ENCODE peak calls at places on chromosomes 2 and 18, in five cellular contexts. Z is dorsolateral prefrontal cortex; A is prostate gland; Y is AG04450; L is CD4-positive, alpha-beta T cell. D is an unnamed sample.

GRCh38 chr2:182319556-182319955 is 107.3 kb downstream of the PDE1A start:
- DNase-seq in Z (no peak), A (no peak), Y (no peak), L (no peak), D (no peak)

GRCh38 chr2:173884403-173884802 is 80.8 kb downstream of the SP3 start:
- DNase-seq in Z (peak), A (peak), Y (no peak), L (peak), D (no peak)

GRCh38 chr2:109230980-109231420 is 102.0 kb downstream of the SH3RF3 start:
- DNase-seq in Z (no peak), A (no peak), Y (no peak), L (no peak), D (no peak)

GRCh38 chr2:203940039-203940438 is 3.5 kb downstream of the ICOS start:
- DNase-seq in Z (no peak), A (no peak), Y (no peak), L (no peak), D (no peak)

GRCh38 chr2:41933585-41934322 is 114.1 kb upstream of the PKDCC start:
- DNase-seq in Z (no peak), A (no peak), Y (peak), L (no peak), D (no peak)

GRCh38 chr2:48448274-48449061 is 81.5 kb upstream of the STON1 start:
- DNase-seq in Z (no peak), A (peak), Y (peak), L (no peak), D (no peak)

GRCh38 chr2:165470351-165470750 is 853 bp downstream of the CSRNP3 start:
- DNase-seq in Z (no peak), A (no peak), Y (no peak), L (no peak), D (no peak)

GRCh38 chr2:102615620-102616436 is 3.5 kb upstream of the SLC9A2 start:
- DNase-seq in Z (peak), A (peak), Y (peak), L (no peak), D (peak)

GRCh38 chr2:100752628-100753333 is 67.2 kb upstream of the NPAS2 start:
- DNase-seq in Z (no peak), A (no peak), Y (no peak), L (no peak), D (no peak)

GRCh38 chr2:212539145-212539880 is 711 bp upstream of the ERBB4 start:
- DNase-seq in Z (peak), A (peak), Y (no peak), L (no peak), D (peak)

GRCh38 chr2:132538331-132538855 is 121.8 kb downstream of the GPR39 start:
- DNase-seq in Z (no peak), A (no peak), Y (no peak), L (no peak), D (no peak)

GRCh38 chr2:53530126-53530525 is 237.5 kb upstream of the CHAC2 start:
- DNase-seq in Z (no peak), A (no peak), Y (no peak), L (no peak), D (no peak)

GRCh38 chr2:60262178-60262577 is 291.3 kb downstream of the BCL11A start:
- DNase-seq in Z (no peak), A (no peak), Y (no peak), L (no peak), D (no peak)

GRCh38 chr2:6951046-6951445 is 33.8 kb downstream of the RNF144A start:
- DNase-seq in Z (no peak), A (no peak), Y (no peak), L (no peak), D (no peak)

GRCh38 chr2:224038049-224038829 is 847 bp downstream of the SERPINE2 start:
- DNase-seq in Z (no peak), A (peak), Y (no peak), L (peak), D (peak)

GRCh38 chr2:86584164-86584913 is 21.1 kb upstream of the CHMP3 start:
- DNase-seq in Z (no peak), A (no peak), Y (no peak), L (no peak), D (no peak)

GRCh38 chr2:126513033-126513432 is 142.9 kb upstream of the GYPC start:
- DNase-seq in Z (no peak), A (no peak), Y (no peak), L (no peak), D (no peak)

GRCh38 chr2:192969055-192969454 is 774.3 kb upstream of the TMEFF2 start:
- DNase-seq in Z (no peak), A (no peak), Y (no peak), L (no peak), D (no peak)

GRCh38 chr2:70902067-70902442 is 33.6 kb upstream of the ATP6V1B1 start:
- DNase-seq in Z (no peak), A (no peak), Y (no peak), L (no peak), D (no peak)

GRCh38 chr18:55906533-55906932 is 318.5 kb upstream of the TCF4 start:
- DNase-seq in Z (no peak), A (no peak), Y (no peak), L (no peak), D (no peak)

GRCh38 chr2:241080405-241081189 is 21.5 kb downstream of the MTERF4 start:
- DNase-seq in Z (peak), A (no peak), Y (no peak), L (no peak), D (peak)

GRCh38 chr2:183232161-183232865 is 108.1 kb downstream of the NUP35 start:
- DNase-seq in Z (no peak), A (no peak), Y (no peak), L (no peak), D (no peak)

GRCh38 chr2:80869858-80870438 is 565.4 kb upstream of the LRRTM1 start:
- DNase-seq in Z (no peak), A (no peak), Y (no peak), L (no peak), D (no peak)

GRCh38 chr2:54634564-54635511 is 88.6 kb upstream of the EML6 start:
- DNase-seq in Z (no peak), A (no peak), Y (no peak), L (no peak), D (peak)

GRCh38 chr2:130873700-130874346 is 37.1 kb downstream of the ARHGEF4 start:
- DNase-seq in Z (peak), A (peak), Y (peak), L (peak), D (no peak)

GRCh38 chr2:62216616-62217015 is 20.7 kb downstream of the B3GNT2 start:
- DNase-seq in Z (no peak), A (no peak), Y (peak), L (no peak), D (no peak)

GRCh38 chr2:224869601-224870000 is 153.4 kb upstream of the CCDC195 start:
- DNase-seq in Z (no peak), A (no peak), Y (peak), L (no peak), D (no peak)

GRCh38 chr2:84694088-84694622 is 177.9 kb downstream of the DNAH6 start:
- DNase-seq in Z (no peak), A (no peak), Y (no peak), L (no peak), D (peak)

GRCh38 chr2:168890006-168890782 is at the start of gene SPC25:
- DNase-seq in Z (peak), A (peak), Y (peak), L (peak), D (peak)

GRCh38 chr2:168894101-168894500 is 3.9 kb upstream of the SPC25 start:
- DNase-seq in Z (no peak), A (no peak), Y (no peak), L (no peak), D (no peak)

GRCh38 chr2:168884990-168885389 is 5.2 kb downstream of the SPC25 start:
- DNase-seq in Z (no peak), A (no peak), Y (no peak), L (no peak), D (no peak)

GRCh38 chr2:168892327-168892726 is 2.1 kb upstream of the SPC25 start:
- DNase-seq in Z (no peak), A (no peak), Y (no peak), L (no peak), D (no peak)

DNA sequence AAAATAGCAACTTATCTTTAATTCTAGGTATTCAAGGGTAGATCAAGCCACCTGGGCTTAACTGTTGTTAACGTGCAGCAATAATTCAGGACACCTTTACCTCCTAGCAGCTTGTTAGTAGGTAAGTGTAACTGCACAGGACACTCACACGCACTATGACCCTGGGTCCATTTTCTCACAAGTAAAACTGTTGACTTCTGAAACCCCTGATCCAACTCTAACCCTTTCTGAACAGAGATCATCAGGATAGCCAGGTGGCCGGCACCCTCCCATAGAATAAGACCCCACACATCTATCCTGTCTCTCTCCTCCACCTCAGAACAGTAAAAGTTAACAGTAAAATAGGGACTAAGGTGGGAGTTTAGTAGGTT is 610 bp downstream of the SPC25 start:
- DNase-seq in Z (no peak), A (no peak), Y (no peak), L (no peak), D (no peak)
- H3K27ac ChIP-seq in Z (no peak), A (no peak), Y (no peak), L (no peak), D (no peak)

DNA sequence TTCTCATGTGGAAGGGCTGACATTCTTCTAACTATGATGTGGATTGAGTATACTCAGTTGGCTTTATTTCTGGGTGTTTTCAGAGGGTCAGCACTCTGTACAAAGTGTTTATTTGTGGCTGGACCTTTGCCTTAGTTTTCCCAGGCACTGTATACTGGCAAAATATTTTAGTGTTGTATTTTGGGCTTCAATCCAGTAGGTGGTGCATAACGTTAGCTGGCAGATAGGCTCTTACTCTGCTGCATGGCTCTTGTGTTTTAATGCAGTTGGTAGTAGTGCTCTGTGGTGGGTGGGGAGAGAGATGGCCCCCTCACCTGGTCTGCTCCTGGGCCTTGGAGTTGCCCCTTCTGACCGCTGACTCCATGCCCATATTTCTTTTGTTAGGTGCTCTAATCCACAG is 75.6 kb upstream of the REG3A start:
- DNase-seq in Z (no peak), A (no peak), Y (no peak), L (no peak), D (no peak)
- TF ChIP-seq CTCF in Z (no peak), A (no peak), Y (no peak), L (no peak), D (no peak)

DNA sequence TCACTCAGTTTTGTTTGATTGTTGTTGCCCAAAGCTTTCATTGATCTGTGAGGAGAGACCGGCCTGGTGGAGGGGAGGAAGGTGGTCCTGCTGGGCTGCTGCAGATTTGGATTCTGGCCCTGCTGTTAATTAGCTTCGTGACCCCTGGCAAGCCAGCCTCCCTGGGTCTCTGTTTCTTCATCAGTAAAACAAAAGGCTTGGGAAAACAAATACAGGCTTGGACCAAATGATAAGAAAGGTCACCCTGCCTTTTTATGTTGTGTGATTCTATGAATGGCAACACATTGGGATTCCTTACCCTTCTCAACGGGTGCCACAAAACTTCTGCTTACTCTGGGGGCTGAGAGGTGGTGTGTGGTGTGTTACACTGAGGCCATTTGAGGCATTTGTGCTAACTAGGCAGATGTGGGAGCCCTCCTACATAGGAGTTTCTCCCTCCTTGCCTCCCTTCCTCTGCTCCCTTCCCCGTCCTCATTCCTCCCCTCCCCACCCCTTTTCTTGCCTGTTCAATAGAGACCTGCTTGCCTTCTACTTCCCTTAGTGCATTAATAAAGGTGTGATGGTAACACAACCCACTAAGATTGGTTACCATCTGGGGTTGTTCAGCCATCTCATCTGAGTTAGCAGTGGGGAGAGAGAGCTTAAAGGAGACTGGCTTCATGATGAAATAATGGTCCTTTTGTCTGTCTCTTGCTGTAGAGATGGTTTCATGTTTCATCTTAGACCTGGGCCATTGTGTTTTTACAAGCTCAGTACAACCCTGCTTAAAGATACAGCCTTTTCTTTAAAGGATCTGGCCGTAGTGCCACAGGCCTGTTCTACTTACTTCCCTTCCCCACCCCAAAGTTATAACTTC is 96.2 kb downstream of the TANC1 start:
- DNase-seq in Z (no peak), A (no peak), Y (no peak), L (no peak), D (no peak)
- H3K27ac ChIP-seq in Z (peak), A (peak), Y (no peak), L (no peak), D (no peak)

DNA sequence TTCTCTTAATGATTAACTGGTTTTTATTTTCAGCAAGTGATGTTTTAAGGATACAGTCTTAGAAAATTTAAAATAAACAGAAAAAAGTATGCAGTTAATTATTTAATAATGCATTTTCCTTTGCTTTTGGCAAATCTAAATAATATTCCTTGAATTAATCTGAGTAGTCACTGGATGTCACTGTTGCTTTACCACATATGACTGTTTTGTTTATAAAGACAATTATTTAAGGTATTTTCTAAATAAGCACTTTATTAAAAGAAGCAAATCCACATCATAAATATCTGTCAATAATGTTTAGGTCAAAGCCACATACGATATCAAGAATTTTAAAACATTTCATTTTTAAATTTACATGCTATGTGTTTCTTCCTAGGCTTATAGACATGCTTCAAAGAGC is 40.6 kb upstream of the TFPI start:
- DNase-seq in Z (no peak), A (no peak), Y (no peak), L (no peak), D (no peak)
- TF ChIP-seq CTCF in Z (peak), A (no peak), Y (no peak), L (no peak), D (no peak)

DNA sequence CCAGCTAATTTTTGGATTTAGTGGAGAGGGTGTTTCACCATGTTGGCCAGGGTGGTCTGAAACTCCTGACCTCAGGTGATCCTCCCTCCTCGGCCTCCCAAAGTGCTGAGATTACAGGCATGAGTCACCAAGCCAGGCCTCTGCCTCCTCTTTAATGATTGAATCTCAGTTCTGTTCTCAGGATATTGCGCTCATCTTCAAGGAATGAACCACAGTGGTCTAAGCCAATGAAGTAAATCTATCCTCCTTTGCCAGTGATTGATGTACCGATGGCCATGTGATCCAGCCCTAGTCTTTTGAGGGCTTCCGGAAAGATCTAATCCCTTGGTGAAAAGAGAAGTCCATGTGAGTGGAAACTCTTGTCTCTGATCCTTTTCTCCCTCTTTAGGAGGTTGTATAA is 48.6 kb downstream of the POLE4 start:
- DNase-seq in Z (no peak), A (no peak), Y (no peak), L (no peak), D (no peak)
- H3K27ac ChIP-seq in Z (no peak), A (no peak), Y (no peak), L (no peak), D (no peak)

GRCh38 chr2:63842149-63843061 is 709 bp downstream of the UGP2 start:
- DNase-seq in Z (no peak), A (peak), Y (peak), L (no peak), D (peak)

GRCh38 chr2:63843093-63843492 is 1.4 kb downstream of the UGP2 start:
- DNase-seq in Z (no peak), A (no peak), Y (no peak), L (no peak), D (no peak)

GRCh38 chr2:63841254-63842022 is at the start of gene UGP2:
- DNase-seq in Z (peak), A (peak), Y (peak), L (peak), D (peak)

GRCh38 chr2:63840081-63840784 is 1.5 kb upstream of the UGP2 start:
- DNase-seq in Z (peak), A (no peak), Y (no peak), L (no peak), D (no peak)

GRCh38 chr2:63840785-63841253 is 877 bp upstream of the UGP2 start:
- DNase-seq in Z (peak), A (peak), Y (peak), L (peak), D (peak)
- TF ChIP-seq CTCF in Z (peak), A (no peak), Y (no peak), L (no peak), D (no peak)

DNA sequence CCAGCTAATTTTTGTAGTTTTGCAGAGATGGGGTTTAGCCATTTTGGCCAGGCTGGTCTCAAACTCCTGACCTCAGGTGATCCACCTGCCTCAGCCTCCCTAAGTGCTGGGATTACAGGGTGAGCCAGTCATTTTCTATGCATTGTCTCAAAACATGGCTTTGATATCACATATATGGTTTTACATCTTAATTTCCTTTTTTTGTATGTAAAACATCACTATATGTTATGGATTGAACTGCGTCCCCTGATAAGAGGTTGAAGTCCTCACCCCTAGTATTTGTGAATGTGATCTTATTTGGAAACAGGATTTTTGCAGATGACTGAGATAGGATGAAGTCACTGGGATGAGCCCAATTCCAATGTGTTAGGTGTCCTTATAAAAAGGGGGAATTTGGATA is 89.8 kb upstream of the MYCN start:
- DNase-seq in Z (no peak), A (no peak), Y (no peak), L (no peak), D (no peak)
- H3K27ac ChIP-seq in Z (no peak), A (no peak), Y (no peak), L (no peak), D (no peak)

GRCh38 chr18:49162226-49162848 is 211.6 kb upstream of the SMAD7 start:
- DNase-seq in Z (no peak), A (no peak), Y (no peak), L (no peak), D (no peak)

GRCh38 chr18:49161627-49162026 is 210.9 kb upstream of the SMAD7 start:
- DNase-seq in Z (no peak), A (no peak), Y (peak), L (no peak), D (no peak)

GRCh38 chr18:49164738-49165137 is 214.0 kb upstream of the SMAD7 start:
- DNase-seq in Z (no peak), A (no peak), Y (no peak), L (no peak), D (no peak)

GRCh38 chr18:49155857-49156256 is 205.1 kb upstream of the SMAD7 start:
- DNase-seq in Z (no peak), A (no peak), Y (no peak), L (no peak), D (no peak)

DNA sequence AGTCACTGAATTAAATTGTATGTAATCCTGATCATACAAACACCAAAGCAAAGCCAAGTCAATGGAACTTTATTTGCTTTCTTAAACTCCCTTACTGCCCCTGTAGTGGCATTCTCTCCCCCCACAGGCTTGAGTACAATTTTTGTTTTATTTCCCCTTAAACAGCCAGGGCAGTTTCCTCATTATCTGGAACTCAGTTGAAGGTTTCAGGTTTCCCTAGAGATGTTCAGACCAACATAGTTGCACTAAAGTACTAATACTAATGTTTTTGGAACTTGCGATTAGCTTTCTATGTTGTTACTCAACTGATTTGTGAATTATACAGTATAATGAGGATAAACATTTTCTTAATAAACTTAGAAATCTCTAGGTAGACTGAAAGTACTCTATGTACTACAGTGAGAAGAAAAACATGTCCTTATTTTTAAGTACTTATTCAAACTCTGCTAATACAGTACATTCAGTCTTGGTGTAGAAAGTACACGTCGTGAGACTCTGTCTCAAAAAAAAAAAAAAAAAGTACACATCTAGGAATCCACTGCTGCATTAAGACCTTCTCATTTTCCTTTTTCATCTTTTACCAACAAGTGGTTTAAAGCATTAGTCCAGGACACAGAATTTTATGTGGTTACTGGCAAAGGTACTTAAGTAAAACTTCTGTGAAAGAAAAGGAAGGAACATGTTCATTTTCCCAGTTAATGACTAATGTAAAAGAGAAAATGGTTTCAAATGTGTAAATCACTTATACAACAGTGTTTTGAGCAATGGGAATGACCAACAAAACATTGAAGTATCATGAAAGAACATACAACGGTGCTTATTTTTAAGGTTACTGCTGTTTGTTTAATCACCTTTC is 209.5 kb upstream of the SMAD7 start:
- DNase-seq in Z (no peak), A (no peak), Y (no peak), L (no peak), D (no peak)
- TF ChIP-seq CTCF in Z (no peak), A (no peak), Y (no peak), L (no peak), D (no peak)